ENCODE peak calls at places on chromosomes 2 and 18, in five cellular contexts. F is ACHN; D is activated CD4-positive, alpha-beta T cell treated with anti-CD3 and anti-CD28 coated beads, Interleukin-2, amount 50 U/mL, for 48 hours; K is HuH-7.5; W is NCI-H1417. J is an unnamed sample.

GRCh38 chr2:179932786-179933185 is 71.4 kb upstream of the ZNF385B start:
- DNase-seq in F (no peak), K (no peak), W (no peak), D (no peak), J (no peak)

GRCh38 chr18:36073676-36074075 is 6.3 kb upstream of the RPRD1A start:
- DNase-seq in D (no peak), W (no peak), K (no peak), F (no peak), J (no peak)

GRCh38 chr2:154306261-154306970 is 392.1 kb upstream of the KCNJ3 start:
- DNase-seq in F (no peak), K (no peak), W (no peak), D (no peak), J (no peak)

GRCh38 chr2:183126635-183127034 is 2.4 kb downstream of the NUP35 start:
- DNase-seq in K (no peak), D (no peak), F (peak), W (no peak), J (no peak)

GRCh38 chr2:109560265-109560664 is 53.5 kb downstream of the SEPTIN10 start:
- DNase-seq in F (no peak), K (no peak), W (no peak), D (no peak), J (no peak)

GRCh38 chr2:48504647-48505327 is 25.2 kb upstream of the STON1 start:
- DNase-seq in D (no peak), W (no peak), F (peak), K (no peak), J (peak)

GRCh38 chr18:38552729-38553411 is 987.3 kb upstream of the CELF4 start:
- DNase-seq in F (no peak), K (no peak), D (no peak), W (no peak), J (no peak)

GRCh38 chr2:219335373-219335786 is 2.8 kb upstream of the RESP18 start:
- DNase-seq in W (peak), D (no peak), K (no peak), F (no peak), J (no peak)

GRCh38 chr2:217900010-217900779 is 102.6 kb downstream of the TNS1 start:
- DNase-seq in F (no peak), W (peak), K (no peak), D (no peak), J (no peak)

GRCh38 chr2:150339951-150340350 is 147.5 kb downstream of the RND3 start:
- DNase-seq in D (no peak), K (no peak), W (no peak), F (no peak), J (no peak)

GRCh38 chr2:127016329-127016728 is 90.6 kb downstream of the BIN1 start:
- DNase-seq in K (no peak), W (no peak), F (no peak), D (no peak), J (no peak)

GRCh38 chr2:9637330-9637729 is 6.5 kb upstream of the YWHAQ start:
- DNase-seq in W (no peak), K (no peak), D (no peak), F (peak), J (peak)

GRCh38 chr2:214410918-214411554 is at the start of gene VWC2L:
- DNase-seq in K (peak), W (peak), F (peak), D (peak), J (peak)

GRCh38 chr2:200007291-200007690 is 51.9 kb downstream of the MAIP1 start:
- DNase-seq in K (no peak), D (no peak), W (no peak), F (no peak), J (no peak)

GRCh38 chr2:190792956-190793888 is 87.4 kb upstream of the GLS start:
- DNase-seq in K (no peak), D (no peak), W (peak), F (no peak), J (peak)

GRCh38 chr2:21441442-21441841 is 317.7 kb downstream of the TDRD15 start:
- DNase-seq in D (no peak), W (no peak), F (no peak), K (no peak), J (no peak)

GRCh38 chr2:19139386-19139785 is 219.0 kb downstream of the OSR1 start:
- DNase-seq in W (no peak), D (no peak), K (no peak), F (no peak), J (no peak)

GRCh38 chr2:23699526-23699925 is 227.4 kb downstream of the ATAD2B start:
- DNase-seq in D (no peak), W (no peak), K (no peak), F (no peak), J (no peak)

GRCh38 chr2:52572469-52572894 is 1195.1 kb upstream of the CHAC2 start:
- DNase-seq in D (no peak), W (no peak), F (no peak), K (no peak), J (no peak)

GRCh38 chr2:138504092-138504491 is 2.5 kb downstream of the SPOPL start:
- DNase-seq in K (no peak), D (no peak), F (no peak), W (no peak), J (no peak)

GRCh38 chr2:36779462-36779861 is 83.0 kb downstream of the VIT start:
- DNase-seq in D (no peak), K (no peak), W (no peak), F (no peak), J (no peak)

GRCh38 chr2:19667085-19667484 is 234.7 kb downstream of the TTC32 start:
- DNase-seq in W (no peak), D (no peak), F (peak), K (no peak), J (no peak)

GRCh38 chr2:232111551-232111950 is 150.0 kb downstream of the DIS3L2 start:
- DNase-seq in D (no peak), F (no peak), K (no peak), W (no peak), J (no peak)

J was measured in Daoy.